ENCODE peak calls at places on chromosome 15, in ten cellular contexts. One of them, this sample, is unnamed.

GRCh38 chr15:100022426-100022825 is 289.2 kb upstream of the LYSMD4 start:
- DNase-seq in tibial nerve: no peak
- DNase-seq in PC-9: no peak
- DNase-seq in aorta: no peak
- DNase-seq in SK-N-SH: no peak
- DNase-seq in neuronal stem cell: no peak
- DNase-seq in fibroblast of lung: no peak
- DNase-seq in right cardiac atrium: no peak
- DNase-seq in lower lobe of right lung: no peak
- DNase-seq in lung: no peak
- DNase-seq in this sample: no peak

GRCh38 chr15:57541805-57542504 is 49.7 kb upstream of the MYZAP start:
- DNase-seq in tibial nerve: peak; percentile 89
- DNase-seq in PC-9: no peak
- DNase-seq in aorta: peak; percentile 80
- DNase-seq in SK-N-SH: peak; percentile 68
- DNase-seq in neuronal stem cell: peak; percentile 57
- DNase-seq in fibroblast of lung: peak; percentile 81
- DNase-seq in right cardiac atrium: peak; percentile 81
- DNase-seq in lower lobe of right lung: peak; percentile 64
- DNase-seq in lung: peak; percentile 69
- DNase-seq in this sample: peak; percentile 81

GRCh38 chr15:28911295-28911979 is 25.7 kb downstream of the APBA2 start:
- DNase-seq in tibial nerve: no peak
- DNase-seq in PC-9: no peak
- DNase-seq in aorta: no peak
- DNase-seq in SK-N-SH: peak; percentile 80
- DNase-seq in neuronal stem cell: no peak
- DNase-seq in fibroblast of lung: no peak
- DNase-seq in right cardiac atrium: no peak
- DNase-seq in lower lobe of right lung: peak; percentile 21
- DNase-seq in lung: no peak
- DNase-seq in this sample: no peak

GRCh38 chr15:83855956-83856355 is 202.0 kb downstream of the ADAMTSL3 start:
- DNase-seq in tibial nerve: no peak
- DNase-seq in PC-9: no peak
- DNase-seq in aorta: no peak
- DNase-seq in SK-N-SH: no peak
- DNase-seq in neuronal stem cell: no peak
- DNase-seq in fibroblast of lung: no peak
- DNase-seq in right cardiac atrium: no peak
- DNase-seq in lower lobe of right lung: no peak
- DNase-seq in lung: no peak
- DNase-seq in this sample: no peak

GRCh38 chr15:89026167-89026566 is 62.1 kb upstream of the ABHD2 start:
- DNase-seq in tibial nerve: no peak
- DNase-seq in PC-9: peak; percentile 57
- DNase-seq in aorta: no peak
- DNase-seq in SK-N-SH: no peak
- DNase-seq in neuronal stem cell: no peak
- DNase-seq in fibroblast of lung: peak; percentile 32
- DNase-seq in right cardiac atrium: no peak
- DNase-seq in lower lobe of right lung: no peak
- DNase-seq in lung: no peak
- DNase-seq in this sample: no peak

GRCh38 chr15:80946576-80946975 is 43.0 kb downstream of the MESD start:
- DNase-seq in tibial nerve: no peak
- DNase-seq in PC-9: no peak
- DNase-seq in aorta: no peak
- DNase-seq in SK-N-SH: no peak
- DNase-seq in neuronal stem cell: no peak
- DNase-seq in fibroblast of lung: no peak
- DNase-seq in right cardiac atrium: no peak
- DNase-seq in lower lobe of right lung: no peak
- DNase-seq in lung: no peak
- DNase-seq in this sample: no peak

GRCh38 chr15:69862540-69862939 is 235.2 kb downstream of the TLE3 start:
- DNase-seq in tibial nerve: no peak
- DNase-seq in PC-9: no peak
- DNase-seq in aorta: no peak
- DNase-seq in SK-N-SH: no peak
- DNase-seq in neuronal stem cell: no peak
- DNase-seq in fibroblast of lung: peak; percentile 57
- DNase-seq in right cardiac atrium: no peak
- DNase-seq in lower lobe of right lung: no peak
- DNase-seq in lung: no peak
- DNase-seq in this sample: no peak

GRCh38 chr15:76994001-76994400 is 925 bp upstream of the PSTPIP1 start:
- DNase-seq in tibial nerve: no peak
- DNase-seq in PC-9: no peak
- DNase-seq in aorta: peak; percentile 73
- DNase-seq in SK-N-SH: peak; percentile 14
- DNase-seq in neuronal stem cell: no peak
- DNase-seq in fibroblast of lung: no peak
- DNase-seq in right cardiac atrium: peak; percentile 64
- DNase-seq in lower lobe of right lung: peak; percentile 78
- DNase-seq in lung: no peak
- DNase-seq in this sample: no peak

GRCh38 chr15:37093480-37094410 is 6.6 kb downstream of the MEIS2 start:
- DNase-seq in tibial nerve: no peak
- DNase-seq in PC-9: no peak
- DNase-seq in aorta: no peak
- DNase-seq in SK-N-SH: no peak
- DNase-seq in neuronal stem cell: no peak
- DNase-seq in fibroblast of lung: peak; percentile 46
- DNase-seq in right cardiac atrium: no peak
- DNase-seq in lower lobe of right lung: no peak
- DNase-seq in lung: no peak
- DNase-seq in this sample: peak; percentile 40

GRCh38 chr15:92073044-92073785 is 219.7 kb downstream of the SLCO3A1 start:
- DNase-seq in tibial nerve: no peak
- DNase-seq in PC-9: no peak
- DNase-seq in aorta: no peak
- DNase-seq in SK-N-SH: no peak
- DNase-seq in neuronal stem cell: no peak
- DNase-seq in fibroblast of lung: peak; percentile 8
- DNase-seq in right cardiac atrium: no peak
- DNase-seq in lower lobe of right lung: no peak
- DNase-seq in lung: no peak
- DNase-seq in this sample: no peak

DNA sequence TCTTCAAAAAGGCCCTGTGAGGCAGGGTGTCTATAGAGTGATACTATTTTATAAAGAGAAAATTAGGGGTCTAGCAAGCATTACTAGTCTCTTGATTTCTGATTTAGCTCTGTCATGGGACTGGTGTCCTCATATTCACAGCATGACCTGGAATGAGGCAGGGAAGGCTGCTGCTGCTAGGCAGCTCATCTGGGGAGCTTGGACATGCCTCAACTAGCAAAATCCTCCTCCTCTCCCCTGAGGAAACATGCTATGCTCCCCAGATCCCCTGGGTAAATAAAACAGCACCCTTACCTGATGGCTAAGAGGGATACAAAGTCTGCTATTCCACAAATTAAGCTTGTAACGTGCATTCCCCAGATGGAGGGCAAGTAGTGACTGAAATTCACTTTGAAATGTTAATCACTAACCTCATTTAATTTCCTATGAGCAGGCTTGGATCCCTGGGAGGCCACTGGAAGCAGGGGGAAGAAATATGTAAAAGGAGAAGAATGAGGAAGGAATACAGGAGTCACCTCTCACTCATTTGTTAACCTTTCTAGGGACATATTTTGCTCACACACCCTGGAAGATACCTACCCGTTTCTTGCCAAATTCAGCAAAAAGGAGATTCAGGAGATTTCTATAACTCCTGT is 709.4 kb downstream of the SQOR start:
- DNase-seq in tibial nerve: no peak
- DNase-seq in PC-9: no peak
- DNase-seq in aorta: no peak
- DNase-seq in SK-N-SH: no peak
- DNase-seq in neuronal stem cell: no peak
- DNase-seq in fibroblast of lung: no peak
- DNase-seq in right cardiac atrium: no peak
- DNase-seq in lower lobe of right lung: no peak
- DNase-seq in lung: no peak
- DNase-seq in this sample: no peak
- H3K9me3 ChIP-seq in tibial nerve: no peaks in the 10 kb centered on the region
- H3K9me3 ChIP-seq in PC-9: no peaks in the 10 kb centered on the region
- H3K9me3 ChIP-seq in aorta: no peaks in the 10 kb centered on the region
- H3K9me3 ChIP-seq in SK-N-SH: no peaks in the 10 kb centered on the region
- H3K9me3 ChIP-seq in neuronal stem cell: no peaks in the 10 kb centered on the region
- H3K9me3 ChIP-seq in fibroblast of lung: no peaks in the 10 kb centered on the region
- H3K9me3 ChIP-seq in right cardiac atrium: no peaks in the 10 kb centered on the region
- H3K9me3 ChIP-seq in lower lobe of right lung: no peaks in the 10 kb centered on the region
- H3K9me3 ChIP-seq in lung: peaks cover 2% of the 10 kb centered on the region
- H3K9me3 ChIP-seq in this sample: no peaks in the 10 kb centered on the region

DNA sequence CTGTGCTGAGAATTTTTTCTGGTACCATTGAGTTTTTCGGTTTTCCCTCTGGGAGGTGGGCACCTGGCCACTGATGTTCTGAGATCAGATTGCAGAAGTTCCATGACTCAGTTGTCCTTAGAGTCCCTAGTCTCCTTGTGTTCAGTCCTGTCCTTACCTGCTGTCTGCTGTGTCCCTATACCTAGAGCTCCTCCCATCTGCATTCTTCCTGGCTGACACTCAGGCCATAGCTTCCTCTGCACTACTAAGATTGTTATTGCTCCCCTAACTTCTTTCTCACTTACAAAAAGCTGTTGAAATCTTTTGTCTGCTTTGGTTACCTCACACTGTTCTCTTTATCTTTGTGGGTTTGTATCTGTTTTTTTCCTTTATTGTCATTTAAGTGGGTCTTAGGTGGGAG is 13.2 kb downstream of the USP3 start:
- DNase-seq in tibial nerve: no peak
- DNase-seq in PC-9: no peak
- DNase-seq in aorta: no peak
- DNase-seq in SK-N-SH: no peak
- DNase-seq in neuronal stem cell: no peak
- DNase-seq in fibroblast of lung: no peak
- DNase-seq in right cardiac atrium: no peak
- DNase-seq in lower lobe of right lung: no peak
- DNase-seq in lung: no peak
- DNase-seq in this sample: no peak
- H3K4me1 ChIP-seq in tibial nerve: no peaks in the 10 kb centered on the region
- H3K4me1 ChIP-seq in PC-9: peaks cover 54% of the 10 kb centered on the region
- H3K4me1 ChIP-seq in aorta: peaks cover 3% of the 10 kb centered on the region
- H3K4me1 ChIP-seq in SK-N-SH: peaks cover 27% of the 10 kb centered on the region
- H3K4me1 ChIP-seq in neuronal stem cell: peaks cover 3% of the 10 kb centered on the region
- H3K4me1 ChIP-seq in fibroblast of lung: peaks cover 16% of the 10 kb centered on the region
- H3K4me1 ChIP-seq in right cardiac atrium: peaks cover 11% of the 10 kb centered on the region
- H3K4me1 ChIP-seq in lower lobe of right lung: peaks cover 95% of the 10 kb centered on the region
- H3K4me1 ChIP-seq in lung: peaks cover 23% of the 10 kb centered on the region
- H3K4me1 ChIP-seq in this sample: peaks cover 85% of the 10 kb centered on the region

DNA sequence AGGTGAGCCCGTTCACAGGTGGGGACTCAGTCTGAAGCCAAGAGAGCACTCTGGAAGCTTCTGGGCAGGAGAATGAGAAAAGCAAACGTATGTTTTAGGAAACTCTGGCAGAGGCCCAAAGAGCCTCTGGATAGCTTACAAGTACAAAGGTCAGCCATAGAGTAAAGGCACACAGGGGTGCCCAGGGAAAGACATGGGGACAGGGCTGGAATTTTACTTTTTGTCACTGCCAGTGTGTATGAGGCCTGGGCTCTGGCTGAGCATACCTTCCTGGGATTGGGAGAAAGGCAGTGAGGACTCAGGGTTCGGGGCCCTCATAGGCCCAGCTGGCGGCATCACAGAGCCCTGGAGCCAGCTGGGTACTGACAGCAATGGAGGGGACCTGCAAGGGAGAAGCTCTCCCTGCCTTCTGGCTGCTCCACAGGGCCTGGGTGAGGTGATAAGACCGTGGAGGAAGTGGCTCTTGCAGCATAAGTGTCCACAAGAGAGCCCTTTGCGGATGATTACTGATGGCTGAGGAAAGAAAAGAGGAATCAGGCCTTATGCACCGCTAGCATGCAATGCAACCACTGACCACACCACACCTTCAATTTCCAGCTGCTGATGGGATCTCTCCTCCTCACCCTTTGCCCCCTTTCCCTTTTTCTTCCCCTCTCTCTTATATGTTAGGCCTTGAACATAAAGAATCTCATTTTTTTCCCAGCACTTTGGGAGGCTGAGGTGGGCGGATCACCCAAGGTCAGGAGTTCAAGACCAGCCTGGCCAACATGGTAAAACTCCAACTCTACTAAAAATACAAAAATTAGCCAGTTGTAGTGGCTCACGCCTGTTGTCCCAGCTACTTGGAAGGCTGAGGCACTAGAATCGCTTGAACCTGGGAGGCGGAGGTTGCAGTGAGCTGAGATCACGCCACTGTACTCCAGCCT is 25.1 kb upstream of the BCL2L10 start:
- DNase-seq in tibial nerve: no peak
- DNase-seq in PC-9: no peak
- DNase-seq in aorta: no peak
- DNase-seq in SK-N-SH: no peak
- DNase-seq in neuronal stem cell: no peak
- DNase-seq in fibroblast of lung: no peak
- DNase-seq in right cardiac atrium: no peak
- DNase-seq in lower lobe of right lung: no peak
- DNase-seq in lung: no peak
- DNase-seq in this sample: no peak
- H3K27ac ChIP-seq in tibial nerve: no peak overlapping the region
- H3K27ac ChIP-seq in PC-9: no peak overlapping the region
- H3K27ac ChIP-seq in aorta: no peak overlapping the region
- H3K27ac ChIP-seq in SK-N-SH: peak overlapping the region; percentile 79
- H3K27ac ChIP-seq in neuronal stem cell: no peak overlapping the region
- H3K27ac ChIP-seq in fibroblast of lung: no peak overlapping the region
- H3K27ac ChIP-seq in right cardiac atrium: no peak overlapping the region
- H3K27ac ChIP-seq in lower lobe of right lung: no peak overlapping the region
- H3K27ac ChIP-seq in lung: no peak overlapping the region
- H3K27ac ChIP-seq in this sample: no peak overlapping the region

GRCh38 chr15:95138604-95139270 is 907.4 kb downstream of the MCTP2 start:
- DNase-seq in tibial nerve: no peak
- DNase-seq in PC-9: no peak
- DNase-seq in aorta: no peak
- DNase-seq in SK-N-SH: no peak
- DNase-seq in neuronal stem cell: no peak
- DNase-seq in fibroblast of lung: no peak
- DNase-seq in right cardiac atrium: no peak
- DNase-seq in lower lobe of right lung: no peak
- DNase-seq in lung: no peak
- DNase-seq in this sample: no peak

GRCh38 chr15:95141486-95141885 is 910.1 kb downstream of the MCTP2 start:
- DNase-seq in tibial nerve: no peak
- DNase-seq in PC-9: no peak
- DNase-seq in aorta: no peak
- DNase-seq in SK-N-SH: no peak
- DNase-seq in neuronal stem cell: no peak
- DNase-seq in fibroblast of lung: peak; percentile 83
- DNase-seq in right cardiac atrium: no peak
- DNase-seq in lower lobe of right lung: no peak
- DNase-seq in lung: no peak
- DNase-seq in this sample: no peak

GRCh38 chr15:95146476-95146875 is 915.1 kb downstream of the MCTP2 start:
- DNase-seq in tibial nerve: no peak
- DNase-seq in PC-9: no peak
- DNase-seq in aorta: no peak
- DNase-seq in SK-N-SH: no peak
- DNase-seq in neuronal stem cell: no peak
- DNase-seq in fibroblast of lung: no peak
- DNase-seq in right cardiac atrium: no peak
- DNase-seq in lower lobe of right lung: no peak
- DNase-seq in lung: no peak
- DNase-seq in this sample: no peak

GRCh38 chr15:95148183-95148582 is 916.8 kb downstream of the MCTP2 start:
- DNase-seq in tibial nerve: no peak
- DNase-seq in PC-9: no peak
- DNase-seq in aorta: no peak
- DNase-seq in SK-N-SH: no peak
- DNase-seq in neuronal stem cell: no peak
- DNase-seq in fibroblast of lung: no peak
- DNase-seq in right cardiac atrium: no peak
- DNase-seq in lower lobe of right lung: no peak
- DNase-seq in lung: no peak
- DNase-seq in this sample: no peak

GRCh38 chr15:95142441-95142840 is 911.1 kb downstream of the MCTP2 start:
- DNase-seq in tibial nerve: no peak
- DNase-seq in PC-9: no peak
- DNase-seq in aorta: no peak
- DNase-seq in SK-N-SH: no peak
- DNase-seq in neuronal stem cell: no peak
- DNase-seq in fibroblast of lung: no peak
- DNase-seq in right cardiac atrium: no peak
- DNase-seq in lower lobe of right lung: no peak
- DNase-seq in lung: no peak
- DNase-seq in this sample: no peak
- H3K9me3 ChIP-seq in tibial nerve: no peaks in the 10 kb centered on the region
- H3K9me3 ChIP-seq in PC-9: no peaks in the 10 kb centered on the region
- H3K9me3 ChIP-seq in aorta: no peaks in the 10 kb centered on the region
- H3K9me3 ChIP-seq in SK-N-SH: no peaks in the 10 kb centered on the region
- H3K9me3 ChIP-seq in neuronal stem cell: no peaks in the 10 kb centered on the region
- H3K9me3 ChIP-seq in fibroblast of lung: no peaks in the 10 kb centered on the region
- H3K9me3 ChIP-seq in right cardiac atrium: no peaks in the 10 kb centered on the region
- H3K9me3 ChIP-seq in lower lobe of right lung: no peaks in the 10 kb centered on the region
- H3K9me3 ChIP-seq in lung: no peaks in the 10 kb centered on the region
- H3K9me3 ChIP-seq in this sample: no peaks in the 10 kb centered on the region